ENCODE peak calls at places on chromosomes 2 and 18, in six cellular contexts. One of them, this sample, is unnamed.

GRCh38 chr2:224281374-224281773 is 120.5 kb downstream of the FAM124B start:
- DNase-seq in EH: no peak
- DNase-seq in heart left ventricle: no peak
- DNase-seq in A172: no peak
- DNase-seq in memory B cell: no peak
- DNase-seq in CD4-positive, CD25-positive, alpha-beta regulatory T cell: no peak
- DNase-seq in this sample: no peak

GRCh38 chr2:234677758-234678538 is 181.1 kb upstream of the ARL4C start:
- DNase-seq in EH: peak; percentile 74
- DNase-seq in heart left ventricle: no peak
- DNase-seq in A172: peak; percentile 80
- DNase-seq in memory B cell: no peak
- DNase-seq in CD4-positive, CD25-positive, alpha-beta regulatory T cell: no peak
- DNase-seq in this sample: no peak

GRCh38 chr2:182929972-182930371 is 63.5 kb upstream of the FRZB start:
- DNase-seq in EH: no peak
- DNase-seq in heart left ventricle: no peak
- DNase-seq in A172: no peak
- DNase-seq in memory B cell: no peak
- DNase-seq in CD4-positive, CD25-positive, alpha-beta regulatory T cell: no peak
- DNase-seq in this sample: no peak

GRCh38 chr18:5455644-5456043 is 88.2 kb downstream of the EPB41L3 start:
- DNase-seq in EH: no peak
- DNase-seq in heart left ventricle: no peak
- DNase-seq in A172: no peak
- DNase-seq in memory B cell: no peak
- DNase-seq in CD4-positive, CD25-positive, alpha-beta regulatory T cell: no peak
- DNase-seq in this sample: no peak

GRCh38 chr2:100425107-100425506 is 7.6 kb upstream of the CHST10 start:
- DNase-seq in EH: no peak
- DNase-seq in heart left ventricle: no peak
- DNase-seq in A172: no peak
- DNase-seq in memory B cell: no peak
- DNase-seq in CD4-positive, CD25-positive, alpha-beta regulatory T cell: no peak
- DNase-seq in this sample: no peak

GRCh38 chr2:175687465-175687864 is 314.6 kb downstream of the LNPK start:
- DNase-seq in EH: no peak
- DNase-seq in heart left ventricle: no peak
- DNase-seq in A172: no peak
- DNase-seq in memory B cell: no peak
- DNase-seq in CD4-positive, CD25-positive, alpha-beta regulatory T cell: no peak
- DNase-seq in this sample: no peak

GRCh38 chr2:223451-223850 is 40.4 kb downstream of the SH3YL1 start:
- DNase-seq in EH: no peak
- DNase-seq in heart left ventricle: no peak
- DNase-seq in A172: no peak
- DNase-seq in memory B cell: no peak
- DNase-seq in CD4-positive, CD25-positive, alpha-beta regulatory T cell: no peak
- DNase-seq in this sample: no peak

GRCh38 chr18:58314284-58314683 is 270.3 kb downstream of the NEDD4L start:
- DNase-seq in EH: peak; percentile 97
- DNase-seq in heart left ventricle: peak; percentile 44
- DNase-seq in A172: peak; percentile 83
- DNase-seq in memory B cell: no peak
- DNase-seq in CD4-positive, CD25-positive, alpha-beta regulatory T cell: no peak
- DNase-seq in this sample: peak; percentile 91

GRCh38 chr2:189566046-189566445 is 14.5 kb downstream of the SLC40A1 start:
- DNase-seq in EH: no peak
- DNase-seq in heart left ventricle: no peak
- DNase-seq in A172: no peak
- DNase-seq in memory B cell: no peak
- DNase-seq in CD4-positive, CD25-positive, alpha-beta regulatory T cell: no peak
- DNase-seq in this sample: peak; percentile 49

GRCh38 chr2:25309402-25309801 is 32.3 kb downstream of the DNMT3A start:
- DNase-seq in EH: peak; percentile 58
- DNase-seq in heart left ventricle: no peak
- DNase-seq in A172: peak; percentile 63
- DNase-seq in memory B cell: peak; percentile 62
- DNase-seq in CD4-positive, CD25-positive, alpha-beta regulatory T cell: peak; percentile 62
- DNase-seq in this sample: peak; percentile 59

GRCh38 chr2:213288913-213289700 is 4.8 kb downstream of the SPAG16 start:
- DNase-seq in EH: peak; percentile 8
- DNase-seq in heart left ventricle: no peak
- DNase-seq in A172: peak; percentile 25
- DNase-seq in memory B cell: no peak
- DNase-seq in CD4-positive, CD25-positive, alpha-beta regulatory T cell: no peak
- DNase-seq in this sample: peak; percentile 75

GRCh38 chr2:241609859-241610793 is 26.8 kb downstream of the THAP4 start:
- DNase-seq in EH: peak; percentile 86
- DNase-seq in heart left ventricle: peak; percentile 84
- DNase-seq in A172: peak; percentile 21
- DNase-seq in memory B cell: peak; percentile 93
- DNase-seq in CD4-positive, CD25-positive, alpha-beta regulatory T cell: peak; percentile 91
- DNase-seq in this sample: peak; percentile 96

GRCh38 chr2:37873229-37873628 is 51.9 kb upstream of the RMDN2 start:
- DNase-seq in EH: no peak
- DNase-seq in heart left ventricle: peak; percentile 35
- DNase-seq in A172: no peak
- DNase-seq in memory B cell: no peak
- DNase-seq in CD4-positive, CD25-positive, alpha-beta regulatory T cell: no peak
- DNase-seq in this sample: no peak

This sample was measured in astrocyte of the hippocampus.